ENCODE peak calls at places on chromosomes 12 and 14, in nine cellular contexts. H is NCI-H446; W is stimulated activated CD4-positive, alpha-beta T cell treated with anti-CD3 and anti-CD28 coated beads, Interleukin-1b, Interleukin-23, amount 100 ng/mL, for 24 hours; G is endothelial cell; M is dermis microvascular lymphatic vessel endothelial cell; S is HTR-8/SVneo; B is GM23338; R is hypothalamus; F is kidney. Y is an unnamed sample.

GRCh38 chr12:58537278-58537677 is 383.0 kb downstream of the LRIG3 start:
- DNase-seq in H (no peak), W (no peak), G (no peak), M (no peak), S (no peak), B (no peak), R (no peak), F (no peak), Y (no peak)

GRCh38 chr12:110874781-110875180 is 28.0 kb downstream of the CCDC63 start:
- DNase-seq in H (no peak), W (no peak), G (no peak), M (no peak), S (no peak), B (no peak), R (no peak), F (no peak), Y (no peak)

GRCh38 chr12:62862259-62862881 is 72.6 kb downstream of the PPM1H start:
- DNase-seq in H (no peak), W (no peak), G (no peak), M (no peak), S (peak; percentile 42), B (no peak), R (no peak), F (no peak), Y (no peak)

GRCh38 chr12:132899033-132899432 is 11.6 kb upstream of the CHFR start:
- DNase-seq in H (no peak), W (no peak), G (no peak), M (no peak), S (no peak), B (no peak), R (no peak), F (no peak), Y (no peak)

GRCh38 chr12:76247026-76247688 is 101.1 kb downstream of the BBS10 start:
- DNase-seq in H (no peak), W (no peak), G (no peak), M (no peak), S (no peak), B (no peak), R (no peak), F (no peak), Y (no peak)

GRCh38 chr12:90839340-90839739 is 115.6 kb downstream of the CCER1 start:
- DNase-seq in H (no peak), W (no peak), G (no peak), M (no peak), S (no peak), B (no peak), R (no peak), F (no peak), Y (no peak)

GRCh38 chr14:81402123-81402495 is 2.0 kb upstream of the STON2 start:
- DNase-seq in H (no peak), W (no peak), G (no peak), M (no peak), S (no peak), B (no peak), R (no peak), F (no peak), Y (no peak)

GRCh38 chr12:48542300-48542928 is 17.0 kb downstream of the OR8S1 start:
- DNase-seq in H (peak; percentile 0), W (peak; percentile 13), G (peak; percentile 55), M (peak; percentile 3), S (peak; percentile 27), B (peak; percentile 75), R (peak; percentile 4), F (no peak), Y (no peak)

GRCh38 chr14:81429028-81429427 is 28.9 kb upstream of the STON2 start:
- DNase-seq in H (no peak), W (no peak), G (no peak), M (no peak), S (no peak), B (no peak), R (no peak), F (no peak), Y (no peak)

GRCh38 chr14:92093320-92093719 is 13.1 kb downstream of the ATXN3 start:
- DNase-seq in H (no peak), W (no peak), G (no peak), M (no peak), S (no peak), B (peak; percentile 22), R (no peak), F (no peak), Y (no peak)

GRCh38 chr12:110661337-110661972 is 27.5 kb downstream of the HVCN1 start:
- DNase-seq in H (no peak), W (no peak), G (no peak), M (peak; percentile 55), S (no peak), B (no peak), R (no peak), F (peak; percentile 76), Y (no peak)

GRCh38 chr12:46560874-46561273 is 188.3 kb upstream of the SLC38A2 start:
- DNase-seq in H (no peak), W (no peak), G (no peak), M (no peak), S (no peak), B (no peak), R (no peak), F (no peak), Y (no peak)

GRCh38 chr14:76298896-76299295 is 77.0 kb upstream of the ESRRB start:
- DNase-seq in H (no peak), W (no peak), G (no peak), M (no peak), S (no peak), B (no peak), R (no peak), F (no peak), Y (no peak)

GRCh38 chr12:11758838-11759509 is 109.5 kb downstream of the ETV6 start:
- DNase-seq in H (no peak), W (no peak), G (no peak), M (no peak), S (no peak), B (no peak), R (no peak), F (no peak), Y (no peak)

GRCh38 chr12:28424965-28425364 is 234.7 kb downstream of the CCDC91 start:
- DNase-seq in H (no peak), W (no peak), G (no peak), M (peak; percentile 5), S (no peak), B (no peak), R (no peak), F (no peak), Y (no peak)

GRCh38 chr12:53062011-53062961 is 12.4 kb downstream of the TNS2 start:
- DNase-seq in H (no peak), W (no peak), G (no peak), M (no peak), S (no peak), B (no peak), R (no peak), F (peak; percentile 72), Y (no peak)

GRCh38 chr14:27995688-27996087 is 770.9 kb upstream of the FOXG1 start:
- DNase-seq in H (no peak), W (no peak), G (no peak), M (no peak), S (no peak), B (peak; percentile 4), R (no peak), F (no peak), Y (no peak)

GRCh38 chr12:90323217-90323616 is 614.6 kb upstream of the ATP2B1 start:
- DNase-seq in H (no peak), W (no peak), G (no peak), M (no peak), S (no peak), B (no peak), R (no peak), F (no peak), Y (no peak)

GRCh38 chr12:111034911-111035577 is 114.7 kb upstream of the MYL2 start:
- DNase-seq in H (no peak), W (no peak), G (peak; percentile 41), M (no peak), S (no peak), B (peak; percentile 72), R (no peak), F (peak; percentile 59), Y (no peak)

GRCh38 chr14:98858158-98858557 is 413.8 kb downstream of the BCL11B start:
- DNase-seq in H (no peak), W (no peak), G (no peak), M (no peak), S (no peak), B (no peak), R (no peak), F (no peak), Y (no peak)

GRCh38 chr14:100345711-100346110 is 22.6 kb downstream of the SLC25A47 start:
- DNase-seq in H (no peak), W (no peak), G (no peak), M (no peak), S (no peak), B (no peak), R (no peak), F (peak; percentile 51), Y (no peak)

GRCh38 chr14:93970589-93970966 is 5.8 kb downstream of the ASB2 start:
- DNase-seq in H (no peak), W (peak; percentile 45), G (no peak), M (no peak), S (peak; percentile 31), B (peak; percentile 46), R (no peak), F (no peak), Y (no peak)

GRCh38 chr12:123713398-123714301 is 1.5 kb downstream of the ATP6V0A2 start:
- DNase-seq in H (no peak), W (peak; percentile 16), G (no peak), M (no peak), S (no peak), B (no peak), R (no peak), F (no peak), Y (no peak)

GRCh38 chr12:40784102-40784501 is 91.9 kb downstream of the CNTN1 start:
- DNase-seq in H (no peak), W (no peak), G (no peak), M (no peak), S (no peak), B (no peak), R (no peak), F (no peak), Y (no peak)

GRCh38 chr14:105332352-105332874 is 17.9 kb downstream of the PACS2 start:
- DNase-seq in H (no peak), W (no peak), G (no peak), M (no peak), S (no peak), B (no peak), R (no peak), F (peak; percentile 71), Y (no peak)

GRCh38 chr12:213527-213932 is 427 bp downstream of the SLC6A12 start:
- DNase-seq in H (no peak), W (no peak), G (no peak), M (no peak), S (no peak), B (no peak), R (no peak), F (no peak), Y (no peak)

GRCh38 chr12:62621239-62621638 is 154.6 kb downstream of the MON2 start:
- DNase-seq in H (no peak), W (no peak), G (no peak), M (no peak), S (no peak), B (no peak), R (no peak), F (no peak), Y (no peak)

GRCh38 chr14:63454863-63455622 is 88.1 kb downstream of the PPP2R5E start:
- DNase-seq in H (peak; percentile 4), W (no peak), G (no peak), M (no peak), S (peak; percentile 51), B (peak; percentile 27), R (peak; percentile 5), F (no peak), Y (no peak)

GRCh38 chr14:97251423-97252155 is 454.4 kb downstream of the VRK1 start:
- DNase-seq in H (no peak), W (no peak), G (peak; percentile 6), M (no peak), S (no peak), B (peak; percentile 71), R (no peak), F (no peak), Y (no peak)

GRCh38 chr12:41466300-41466699 is 278.2 kb downstream of the PDZRN4 start:
- DNase-seq in H (no peak), W (no peak), G (no peak), M (no peak), S (no peak), B (no peak), R (no peak), F (no peak), Y (no peak)

GRCh38 chr12:64670856-64671639 is 60.8 kb downstream of the RASSF3 start:
- DNase-seq in H (no peak), W (no peak), G (no peak), M (no peak), S (no peak), B (no peak), R (no peak), F (no peak), Y (no peak)

Y was measured in D721Med.